ENCODE peak calls at places on chromosomes 12 and 14, in four cellular contexts. I, C, R and B are unnamed samples.
A peak's percentile ranks its signal among the peaks of the same experiment; 100 is the strongest.

GRCh38 chr12:45433441-45433868 is 217.6 kb downstream of the ANO6 start:
- DNase-seq in R (no peak), I (no peak), C (no peak), B (peak; percentile 73)

GRCh38 chr14:70644016-70644415 is 2.3 kb downstream of the TTC9 start:
- DNase-seq in I (no peak), R (no peak), C (no peak), B (no peak)

GRCh38 chr12:66025477-66025876 is 105.1 kb downstream of the LLPH start:
- DNase-seq in I (no peak), R (no peak), C (no peak), B (no peak)

GRCh38 chr12:6465467-6466183 is 4.9 kb downstream of the VAMP1 start:
- DNase-seq in I (peak; percentile 60), C (no peak), R (peak; percentile 24), B (peak; percentile 73)

GRCh38 chr12:104598342-104599271 is 141.9 kb downstream of the CHST11 start:
- DNase-seq in C (no peak), I (no peak), R (no peak), B (no peak)

GRCh38 chr12:88401153-88401552 is 179.1 kb downstream of the KITLG start:
- DNase-seq in I (peak; percentile 66), R (no peak), C (no peak), B (no peak)

GRCh38 chr12:85562765-85563164 is 273.4 kb downstream of the RASSF9 start:
- DNase-seq in R (no peak), C (no peak), I (no peak), B (no peak)

GRCh38 chr14:94129111-94129757 is at the start of gene IFI27L2:
- DNase-seq in I (peak; percentile 75), C (no peak), R (peak; percentile 37), B (peak; percentile 48)

GRCh38 chr14:94357166-94357565 is 31.2 kb downstream of the SERPINA1 start:
- DNase-seq in R (no peak), C (no peak), I (no peak), B (no peak)